ENCODE peak calls at places on chromosome 4, in five cellular contexts. One of them, this sample, is unnamed.

GRCh38 chr4:128831526-128832252 is 22.2 kb downstream of the JADE1 start:
- DNase-seq in breast epithelium: no peak
- DNase-seq in uterus: no peak
- DNase-seq in tibial nerve: no peak
- DNase-seq in HCT116: no peak
- DNase-seq in this sample: no peak

GRCh38 chr4:133801858-133802257 is 399.7 kb downstream of the PABPC4L start:
- DNase-seq in breast epithelium: no peak
- DNase-seq in uterus: no peak
- DNase-seq in tibial nerve: no peak
- DNase-seq in HCT116: no peak
- DNase-seq in this sample: no peak

GRCh38 chr4:122041312-122041711 is 89.5 kb upstream of the TRPC3 start:
- DNase-seq in breast epithelium: no peak
- DNase-seq in uterus: no peak
- DNase-seq in tibial nerve: no peak
- DNase-seq in HCT116: no peak
- DNase-seq in this sample: no peak

GRCh38 chr4:144658908-144659307 is 13.0 kb downstream of the HHIP start:
- DNase-seq in breast epithelium: no peak
- DNase-seq in uterus: no peak
- DNase-seq in tibial nerve: no peak
- DNase-seq in HCT116: no peak
- DNase-seq in this sample: no peak

GRCh38 chr4:182495986-182496385 is 252.8 kb downstream of the TENM3 start:
- DNase-seq in breast epithelium: no peak
- DNase-seq in uterus: no peak
- DNase-seq in tibial nerve: no peak
- DNase-seq in HCT116: no peak
- DNase-seq in this sample: no peak

GRCh38 chr4:186400676-186401075 is 134.7 kb downstream of the F11 start:
- DNase-seq in breast epithelium: no peak
- DNase-seq in uterus: no peak
- DNase-seq in tibial nerve: no peak
- DNase-seq in HCT116: no peak
- DNase-seq in this sample: no peak

GRCh38 chr4:168877779-168878491 is 132.1 kb downstream of the CBR4 start:
- DNase-seq in breast epithelium: no peak
- DNase-seq in uterus: no peak
- DNase-seq in tibial nerve: peak; percentile 7
- DNase-seq in HCT116: no peak
- DNase-seq in this sample: peak; percentile 76

GRCh38 chr4:522911-523443 is 24.0 kb downstream of the PIGG start:
- DNase-seq in breast epithelium: no peak
- DNase-seq in uterus: no peak
- DNase-seq in tibial nerve: no peak
- DNase-seq in HCT116: no peak
- DNase-seq in this sample: no peak

GRCh38 chr4:53633608-53634007 is 42.3 kb upstream of the LNX1 start:
- DNase-seq in breast epithelium: no peak
- DNase-seq in uterus: peak; percentile 31
- DNase-seq in tibial nerve: peak; percentile 44
- DNase-seq in HCT116: no peak
- DNase-seq in this sample: no peak

GRCh38 chr4:110268352-110268751 is 69.9 kb upstream of the ELOVL6 start:
- DNase-seq in breast epithelium: no peak
- DNase-seq in uterus: no peak
- DNase-seq in tibial nerve: no peak
- DNase-seq in HCT116: no peak
- DNase-seq in this sample: no peak

DNA sequence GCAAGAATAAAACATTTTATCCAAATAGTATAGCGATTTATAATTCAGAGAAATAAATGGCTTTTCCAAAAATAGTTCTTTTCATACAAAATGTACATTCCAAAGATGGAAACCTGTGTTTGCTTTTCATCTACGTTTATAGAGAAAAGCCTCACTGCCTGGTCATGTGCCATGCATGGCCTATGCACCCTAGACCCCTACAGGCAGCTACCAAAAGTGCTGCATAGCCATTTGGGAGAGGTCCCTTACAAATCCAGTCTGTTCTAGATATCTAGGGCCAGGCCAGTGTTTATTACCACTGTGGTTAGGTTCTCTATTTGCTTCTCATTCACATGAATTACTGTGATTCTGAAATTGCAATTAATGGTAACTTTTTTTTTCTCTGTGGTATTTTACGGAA is 17.2 kb downstream of the HMGB2 start:
- DNase-seq in breast epithelium: no peak
- DNase-seq in uterus: no peak
- DNase-seq in tibial nerve: no peak
- DNase-seq in HCT116: no peak
- DNase-seq in this sample: no peak
- TF ChIP-seq CTCF in breast epithelium: no peak
- TF ChIP-seq CTCF in uterus: no peak
- TF ChIP-seq CTCF in tibial nerve: no peak
- TF ChIP-seq CTCF in HCT116: no peak
- TF ChIP-seq CTCF in this sample: no peak

GRCh38 chr4:2619459-2619858 is 83.0 kb downstream of the FAM193A start:
- DNase-seq in breast epithelium: no peak
- DNase-seq in uterus: no peak
- DNase-seq in tibial nerve: no peak
- DNase-seq in HCT116: no peak
- DNase-seq in this sample: no peak
- H3K27ac ChIP-seq in breast epithelium: no peak overlapping the region
- H3K27ac ChIP-seq in uterus: no peak overlapping the region
- H3K27ac ChIP-seq in tibial nerve: no peak overlapping the region
- H3K27ac ChIP-seq in HCT116: no peak overlapping the region
- H3K27ac ChIP-seq in this sample: no peak overlapping the region

DNA sequence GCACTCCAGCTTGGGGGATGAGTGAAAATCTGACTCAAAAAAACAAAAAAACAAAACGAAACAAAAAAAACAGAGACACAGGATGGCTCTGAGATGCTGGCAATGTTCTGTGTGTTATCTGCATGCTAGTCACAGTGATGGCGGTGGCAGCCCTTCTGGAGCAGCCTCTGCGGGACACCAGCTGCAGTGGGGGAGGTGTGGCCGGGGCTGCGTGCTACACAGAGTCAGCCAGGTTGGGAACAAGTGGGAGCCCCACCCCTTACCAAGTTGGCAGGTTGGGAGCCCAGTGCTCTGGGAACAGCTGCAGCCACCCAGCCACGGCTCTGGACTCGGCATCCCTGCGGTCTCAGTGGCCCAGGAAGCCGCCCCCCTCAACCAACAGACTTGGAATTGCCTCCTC is 206.5 kb upstream of the ZFP42 start:
- DNase-seq in breast epithelium: no peak
- DNase-seq in uterus: no peak
- DNase-seq in tibial nerve: no peak
- DNase-seq in HCT116: no peak
- DNase-seq in this sample: no peak
- TF ChIP-seq POLR2A in breast epithelium: no peak
- TF ChIP-seq POLR2A in uterus: no peak
- TF ChIP-seq POLR2A in tibial nerve: no peak
- TF ChIP-seq POLR2A in HCT116: no peak
- TF ChIP-seq POLR2A in this sample: no peak

GRCh38 chr4:156929706-156930105 is 41.9 kb downstream of the PDGFC start:
- DNase-seq in breast epithelium: no peak
- DNase-seq in uterus: no peak
- DNase-seq in tibial nerve: no peak
- DNase-seq in HCT116: no peak
- DNase-seq in this sample: no peak
- TF ChIP-seq CTCF in breast epithelium: no peak
- TF ChIP-seq CTCF in uterus: no peak
- TF ChIP-seq CTCF in tibial nerve: no peak
- TF ChIP-seq CTCF in HCT116: no peak
- TF ChIP-seq CTCF in this sample: no peak

This sample was measured in right lobe of liver.